ENCODE peak calls at places on chromosomes 5 and 9, in nine cellular contexts. O is uterus, A is breast epithelium, X is esophagus squamous epithelium, L is tibial nerve, P is ovary, S is heart left ventricle, J is HCT116, V is adrenal gland. U is an unnamed sample.

GRCh38 chr5:1110930-1111726 is 735 bp downstream of the SLC12A7 start:
- DNase-seq in O (no peak), A (no peak), X (no peak), L (no peak), P (peak; percentile 67), S (no peak), J (no peak), V (peak; percentile 59), U (peak; percentile 48)

GRCh38 chr5:31935702-31936347 is 238.3 kb downstream of the GOLPH3 start:
- DNase-seq in O (peak; percentile 37), A (no peak), X (no peak), L (no peak), P (peak; percentile 63), S (no peak), J (no peak), V (no peak), U (peak; percentile 14)

GRCh38 chr5:138990986-138991645 is 116.0 kb upstream of the LRRTM2 start:
- DNase-seq in O (no peak), A (no peak), X (no peak), L (no peak), P (no peak), S (no peak), J (no peak), V (no peak), U (no peak)

GRCh38 chr5:131164161-131164930 is 710 bp downstream of the HINT1 start:
- DNase-seq in O (peak; percentile 61), A (peak; percentile 63), X (peak; percentile 21), L (peak; percentile 43), P (peak; percentile 64), S (peak; percentile 86), J (no peak), V (peak; percentile 71), U (peak; percentile 66)

GRCh38 chr9:8486095-8486494 is 686.5 kb upstream of the DMAC1 start:
- DNase-seq in O (no peak), A (no peak), X (no peak), L (peak; percentile 38), P (peak; percentile 22), S (no peak), J (no peak), V (no peak), U (peak; percentile 14)

GRCh38 chr5:83925321-83925877 is 204.7 kb upstream of the HAPLN1 start:
- DNase-seq in O (no peak), A (no peak), X (no peak), L (no peak), P (no peak), S (no peak), J (peak; percentile 4), V (no peak), U (no peak)

GRCh38 chr9:122091682-122092592 is 1.2 kb downstream of the TTLL11 start:
- DNase-seq in O (no peak), A (no peak), X (no peak), L (no peak), P (no peak), S (no peak), J (no peak), V (no peak), U (no peak)

GRCh38 chr9:121269030-121269887 is 1.3 kb downstream of the GSN start:
- DNase-seq in O (peak; percentile 46), A (no peak), X (no peak), L (no peak), P (no peak), S (no peak), J (no peak), V (no peak), U (peak; percentile 50)

GRCh38 chr5:59768204-59769040 is 125.1 kb downstream of the PDE4D start:
- DNase-seq in O (peak; percentile 51), A (no peak), X (no peak), L (peak; percentile 37), P (peak; percentile 21), S (peak; percentile 69), J (no peak), V (peak; percentile 23), U (peak; percentile 74)

GRCh38 chr5:150656191-150657132 is 4.6 kb upstream of the MYOZ3 start:
- DNase-seq in O (peak; percentile 88), A (peak; percentile 70), X (no peak), L (no peak), P (peak; percentile 92), S (peak; percentile 88), J (no peak), V (peak; percentile 66), U (peak; percentile 82)

GRCh38 chr9:136105398-136106135 is 10.5 kb upstream of the NACC2 start:
- DNase-seq in O (no peak), A (no peak), X (no peak), L (no peak), P (no peak), S (peak; percentile 89), J (no peak), V (peak; percentile 58), U (no peak)

GRCh38 chr5:39835371-39835770 is 410.6 kb upstream of the DAB2 start:
- DNase-seq in O (no peak), A (no peak), X (no peak), L (no peak), P (no peak), S (no peak), J (no peak), V (no peak), U (no peak)

GRCh38 chr5:157162919-157163510 is 3.0 kb downstream of the GARIN3 start:
- DNase-seq in O (no peak), A (no peak), X (no peak), L (no peak), P (no peak), S (no peak), J (no peak), V (no peak), U (no peak)

GRCh38 chr5:143244000-143244736 is 159.3 kb downstream of the NR3C1 start:
- DNase-seq in O (peak; percentile 71), A (no peak), X (peak; percentile 2), L (peak; percentile 72), P (peak; percentile 22), S (peak; percentile 53), J (peak; percentile 82), V (peak; percentile 33), U (peak; percentile 45)

GRCh38 chr5:871596-872298 is 20.9 kb downstream of the BRD9 start:
- DNase-seq in O (no peak), A (no peak), X (no peak), L (no peak), P (no peak), S (peak; percentile 25), J (no peak), V (no peak), U (no peak)

GRCh38 chr5:175027390-175027789 is 303.0 kb downstream of the MSX2 start:
- DNase-seq in O (no peak), A (no peak), X (no peak), L (no peak), P (no peak), S (no peak), J (no peak), V (no peak), U (no peak)

GRCh38 chr9:132630116-132630515 is 39.7 kb downstream of the DDX31 start:
- DNase-seq in O (no peak), A (no peak), X (no peak), L (no peak), P (no peak), S (no peak), J (no peak), V (no peak), U (no peak)

GRCh38 chr5:111975133-111975532 is 218.1 kb upstream of the NREP start:
- DNase-seq in O (no peak), A (no peak), X (no peak), L (no peak), P (no peak), S (no peak), J (no peak), V (no peak), U (no peak)

GRCh38 chr5:2751592-2752021 is at the start of gene IRX2:
- DNase-seq in O (peak; percentile 23), A (peak; percentile 91), X (no peak), L (no peak), P (no peak), S (peak; percentile 85), J (no peak), V (peak; percentile 39), U (peak; percentile 68)
- H3K27me3 ChIP-seq in O (no peaks in the 10 kb centered on the region), A (no peaks in the 10 kb centered on the region), X (peaks cover 98% of the 10 kb centered on the region), L (peaks cover 90% of the 10 kb centered on the region), P (no peaks in the 10 kb centered on the region), S (peaks cover 84% of the 10 kb centered on the region), J (no peaks in the 10 kb centered on the region), V (peaks cover 94% of the 10 kb centered on the region), U (no peaks in the 10 kb centered on the region)

DNA sequence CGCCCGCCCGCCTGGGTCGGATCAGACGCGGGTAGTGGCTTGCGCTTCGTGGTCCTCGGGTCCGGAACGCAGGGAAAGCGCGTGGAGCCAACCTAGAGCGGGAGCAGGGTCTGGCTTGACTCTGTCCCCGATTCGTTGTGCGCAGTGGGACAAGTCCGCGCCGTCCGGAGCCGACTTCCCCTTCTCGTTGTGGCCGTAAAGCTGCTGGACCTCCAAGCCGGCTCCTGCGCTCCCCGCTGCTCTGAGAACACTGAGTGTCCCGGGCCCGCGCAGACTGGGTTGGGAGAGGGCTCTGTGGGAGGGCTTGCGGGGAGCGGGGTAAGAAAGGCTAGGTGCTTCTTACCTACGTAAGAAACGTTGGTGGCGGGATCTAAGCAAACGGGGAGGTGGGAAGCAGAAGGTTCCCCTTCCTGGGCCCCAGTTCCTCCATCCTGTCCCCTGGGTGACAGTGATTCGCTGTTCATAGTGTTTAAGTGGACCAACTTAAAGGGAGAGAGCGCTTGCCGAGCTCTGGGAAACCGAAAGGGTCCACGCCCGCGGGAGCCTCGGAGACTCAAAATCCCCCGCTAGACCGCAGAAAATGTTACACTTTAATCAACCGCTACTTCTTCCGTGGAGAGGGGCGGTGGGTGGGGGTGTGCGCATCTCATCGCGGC is 4.3 kb upstream of the FOXE1 start:
- DNase-seq in O (no peak), A (no peak), X (no peak), L (no peak), P (no peak), S (peak; percentile 73), J (no peak), V (no peak), U (no peak)
- H3K27ac ChIP-seq in O (no peak overlapping the region), A (no peak overlapping the region), X (no peak overlapping the region), L (no peak overlapping the region), P (no peak overlapping the region), S (no peak overlapping the region), J (no peak overlapping the region), V (no peak overlapping the region), U (no peak overlapping the region)

GRCh38 chr5:79990598-79991507 is at the start of gene MTX3:
- DNase-seq in O (peak; percentile 85), A (peak; percentile 76), X (peak; percentile 49), L (peak; percentile 83), P (peak; percentile 87), S (peak; percentile 90), J (peak; percentile 61), V (peak; percentile 90), U (peak; percentile 71)
- TF ChIP-seq POLR2A in O (peak; percentile 36), A (no peak), X (no peak), L (no peak), P (peak; percentile 33), S (no peak), J (peak; percentile 25), V (peak; percentile 65), U (peak; percentile 56)

DNA sequence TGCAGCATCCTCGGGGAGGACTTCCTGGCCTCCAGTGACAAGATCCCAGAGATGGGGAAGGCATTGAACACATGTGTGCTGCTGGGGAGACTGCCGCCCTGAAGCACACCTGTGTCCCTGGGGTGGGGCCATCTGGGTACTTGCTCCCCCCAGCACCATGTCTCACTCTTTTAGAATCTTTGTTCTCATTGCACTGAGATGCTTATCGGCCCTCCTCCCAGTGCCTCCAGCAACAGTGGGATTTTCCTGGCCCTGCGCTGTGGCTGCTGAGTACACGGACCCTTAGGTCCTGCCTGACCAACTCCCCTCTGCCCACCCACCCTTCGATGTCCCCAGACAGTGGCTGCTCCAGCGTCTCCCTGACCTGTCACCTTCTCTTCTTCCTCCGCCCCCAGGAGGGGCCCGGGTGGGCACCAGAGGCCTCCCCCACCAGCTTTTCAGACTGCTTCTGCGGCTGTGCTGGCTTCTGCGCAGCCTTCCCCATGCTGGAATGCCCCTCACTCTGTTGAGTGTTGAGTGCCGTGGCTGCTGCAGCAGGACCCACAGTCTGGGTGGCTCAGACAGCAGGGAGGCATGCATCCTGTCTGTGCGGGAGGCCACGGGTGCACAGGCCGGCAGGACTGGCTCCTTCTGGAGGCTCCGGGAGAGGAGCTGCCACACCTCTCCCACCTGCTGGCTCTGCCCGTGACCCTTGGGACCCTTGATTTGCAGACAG is 146.0 kb upstream of the IRX2 start:
- DNase-seq in O (no peak), A (no peak), X (no peak), L (no peak), P (no peak), S (no peak), J (no peak), V (no peak), U (no peak)
- H3K27me3 ChIP-seq in O (no peaks in the 10 kb centered on the region), A (no peaks in the 10 kb centered on the region), X (no peaks in the 10 kb centered on the region), L (no peaks in the 10 kb centered on the region), P (no peaks in the 10 kb centered on the region), S (no peaks in the 10 kb centered on the region), J (no peaks in the 10 kb centered on the region), V (no peaks in the 10 kb centered on the region), U (no peaks in the 10 kb centered on the region)